ENCODE peak calls at places on chromosomes 7 and 10, in ten cellular contexts. F is GM04503; Y is neural crest cell; O is kidney tubule cell; G is T-helper 9 cell; V is GM03348; J is NCI-H1417 treated with DMSO at 0.1 percent for 48 hours; M is PC-3; Z is stimulated activated CD4-positive, alpha-beta T cell treated with anti-CD3 and anti-CD28 coated beads, Interleukin-2, amount 100 ng/mL, for 48 hours; T is left lung. A is an unnamed sample.

GRCh38 chr10:1643161-1643910 is 94.0 kb downstream of the ADARB2 start:
- DNase-seq in F (no peak), Y (peak), O (peak), G (no peak), V (no peak), J (no peak), M (peak), Z (peak), T (no peak), A (no peak)

GRCh38 chr10:103429647-103430046 is 22.5 kb downstream of the CALHM2 start:
- DNase-seq in F (no peak), Y (no peak), O (no peak), G (no peak), V (no peak), J (no peak), M (no peak), Z (no peak), T (no peak), A (no peak)

GRCh38 chr10:122458693-122459092 is 2.7 kb upstream of the HTRA1 start:
- DNase-seq in F (no peak), Y (no peak), O (no peak), G (no peak), V (no peak), J (no peak), M (no peak), Z (no peak), T (no peak), A (no peak)

GRCh38 chr10:78852856-78853255 is 215.9 kb upstream of the ZMIZ1 start:
- DNase-seq in F (no peak), Y (no peak), O (peak), G (no peak), V (no peak), J (no peak), M (peak), Z (no peak), T (no peak), A (no peak)

GRCh38 chr10:5800782-5801181 is 12.5 kb downstream of the GDI2 start:
- DNase-seq in F (no peak), Y (no peak), O (no peak), G (no peak), V (no peak), J (no peak), M (no peak), Z (no peak), T (no peak), A (no peak)

GRCh38 chr10:72335394-72336258 is 19.1 kb downstream of the DNAJB12 start:
- DNase-seq in F (no peak), Y (no peak), O (peak), G (peak), V (no peak), J (no peak), M (no peak), Z (no peak), T (peak), A (no peak)

GRCh38 chr10:91617073-91617580 is 15.7 kb downstream of the PPP1R3C start:
- DNase-seq in F (no peak), Y (no peak), O (peak), G (no peak), V (peak), J (no peak), M (peak), Z (no peak), T (no peak), A (no peak)

GRCh38 chr10:118840071-118840775 is 85.5 kb upstream of the CACUL1 start:
- DNase-seq in F (no peak), Y (no peak), O (peak), G (no peak), V (no peak), J (no peak), M (peak), Z (peak), T (no peak), A (no peak)

GRCh38 chr7:108565987-108566386 is 3.5 kb downstream of the THAP5 start:
- DNase-seq in F (no peak), Y (no peak), O (no peak), G (no peak), V (no peak), J (no peak), M (no peak), Z (no peak), T (no peak), A (no peak)

GRCh38 chr7:47444376-47445098 is 137.4 kb downstream of the TNS3 start:
- DNase-seq in F (no peak), Y (no peak), O (no peak), G (no peak), V (peak), J (no peak), M (peak), Z (no peak), T (no peak), A (no peak)

GRCh38 chr10:50627896-50628295 is 4.1 kb upstream of the SGMS1 start:
- DNase-seq in F (no peak), Y (no peak), O (no peak), G (no peak), V (no peak), J (no peak), M (no peak), Z (no peak), T (no peak), A (no peak)

GRCh38 chr10:44458671-44459403 is 73.9 kb upstream of the CXCL12 start:
- DNase-seq in F (no peak), Y (no peak), O (no peak), G (no peak), V (no peak), J (no peak), M (no peak), Z (no peak), T (no peak), A (no peak)

GRCh38 chr7:47304727-47305719 is 276.9 kb downstream of the TNS3 start:
- DNase-seq in F (no peak), Y (no peak), O (no peak), G (no peak), V (no peak), J (no peak), M (no peak), Z (no peak), T (no peak), A (no peak)

GRCh38 chr7:36967387-36967786 is 243.1 kb upstream of the AOAH start:
- DNase-seq in F (peak), Y (peak), O (peak), G (no peak), V (peak), J (no peak), M (peak), Z (no peak), T (no peak), A (no peak)

GRCh38 chr7:43204081-43204480 is 91.6 kb downstream of the HECW1 start:
- DNase-seq in F (peak), Y (no peak), O (no peak), G (no peak), V (no peak), J (no peak), M (peak), Z (no peak), T (no peak), A (no peak)

GRCh38 chr10:29828440-29828894 is 193.7 kb upstream of the SVIL start:
- DNase-seq in F (no peak), Y (no peak), O (no peak), G (no peak), V (no peak), J (no peak), M (no peak), Z (no peak), T (no peak), A (no peak)

GRCh38 chr10:119541046-119541445 is 1.5 kb downstream of the RGS10 start:
- DNase-seq in F (peak), Y (no peak), O (peak), G (no peak), V (peak), J (no peak), M (peak), Z (no peak), T (no peak), A (no peak)

GRCh38 chr10:92693534-92693893 is 3.8 kb downstream of the HHEX start:
- DNase-seq in F (no peak), Y (no peak), O (no peak), G (no peak), V (no peak), J (no peak), M (no peak), Z (no peak), T (no peak), A (no peak)

GRCh38 chr10:13272164-13272571 is 27.7 kb downstream of the PHYH start:
- DNase-seq in F (no peak), Y (no peak), O (no peak), G (no peak), V (peak), J (no peak), M (no peak), Z (no peak), T (peak), A (no peak)

GRCh38 chr7:82443044-82443800 is at the start of gene CACNA2D1:
- DNase-seq in F (no peak), Y (peak), O (peak), G (no peak), V (peak), J (no peak), M (no peak), Z (no peak), T (peak), A (no peak)

GRCh38 chr7:3927446-3928110 is 626.5 kb downstream of the SDK1 start:
- DNase-seq in F (no peak), Y (no peak), O (no peak), G (no peak), V (no peak), J (no peak), M (no peak), Z (no peak), T (no peak), A (no peak)

GRCh38 chr7:77859343-77859742 is 60.8 kb downstream of the PHTF2 start:
- DNase-seq in F (no peak), Y (no peak), O (no peak), G (no peak), V (no peak), J (no peak), M (no peak), Z (no peak), T (no peak), A (no peak)

GRCh38 chr7:99864041-99864440 is 12.8 kb downstream of the OR2AE1 start:
- DNase-seq in F (no peak), Y (no peak), O (no peak), G (no peak), V (no peak), J (no peak), M (no peak), Z (no peak), T (no peak), A (no peak)

GRCh38 chr10:6402960-6403359 is 177.1 kb downstream of the PRKCQ start:
- DNase-seq in F (no peak), Y (no peak), O (no peak), G (no peak), V (no peak), J (no peak), M (no peak), Z (no peak), T (no peak), A (no peak)

GRCh38 chr7:151255390-151255789 is 6.9 kb upstream of the SMARCD3 start:
- DNase-seq in F (no peak), Y (no peak), O (no peak), G (no peak), V (no peak), J (no peak), M (no peak), Z (no peak), T (peak), A (no peak)

GRCh38 chr7:140992422-140992821 is 22.3 kb downstream of the MRPS33 start:
- DNase-seq in F (no peak), Y (no peak), O (no peak), G (no peak), V (no peak), J (no peak), M (no peak), Z (no peak), T (no peak), A (no peak)